ENCODE peak calls at places on chromosomes 3 and 15, in five cellular contexts. G is breast epithelium, Q is sigmoid colon, D is IMR-90, S is heart left ventricle. R is an unnamed sample.

GRCh38 chr3:112568642-112569041 is 6.8 kb downstream of the SLC35A5 start:
- DNase-seq in G (no peak), Q (no peak), D (peak; percentile 21), S (no peak), R (no peak)

GRCh38 chr3:194140520-194141414 is 4.8 kb downstream of the HES1 start:
- DNase-seq in G (no peak), Q (peak; percentile 85), D (no peak), S (peak; percentile 80), R (peak; percentile 65)

GRCh38 chr3:124873241-124873640 is 13.9 kb downstream of the ITGB5 start:
- DNase-seq in G (no peak), Q (peak; percentile 1), D (no peak), S (no peak), R (no peak)

GRCh38 chr3:124701687-124702086 is 28.6 kb upstream of the UMPS start:
- DNase-seq in G (no peak), Q (no peak), D (peak; percentile 79), S (no peak), R (no peak)

GRCh38 chr15:84947947-84948830 is 33.5 kb upstream of the PDE8A start:
- DNase-seq in G (no peak), Q (peak; percentile 76), D (peak; percentile 96), S (peak; percentile 31), R (no peak)

GRCh38 chr3:72044231-72044935 is 259.4 kb upstream of the PROK2 start:
- DNase-seq in G (no peak), Q (no peak), D (no peak), S (no peak), R (no peak)

GRCh38 chr3:51436998-51437639 is 46.0 kb downstream of the RBM15B start:
- DNase-seq in G (no peak), Q (no peak), D (no peak), S (no peak), R (no peak)

GRCh38 chr3:177498037-177498857 is 301.0 kb upstream of the TBL1XR1 start:
- DNase-seq in G (no peak), Q (no peak), D (peak; percentile 52), S (no peak), R (no peak)

GRCh38 chr15:90315276-90315982 is 36.7 kb upstream of the ZNF774 start:
- DNase-seq in G (peak; percentile 77), Q (peak; percentile 97), D (peak; percentile 56), S (peak; percentile 73), R (peak; percentile 67)

GRCh38 chr3:114056130-114057010 is at the start of the genes CCDC191 and QTRT2:
- DNase-seq in G (peak; percentile 99), Q (peak; percentile 99), D (peak; percentile 99), S (peak; percentile 99), R (peak; percentile 98)

GRCh38 chr15:80777137-80777536 is 2.0 kb upstream of the CEMIP start:
- DNase-seq in G (no peak), Q (no peak), D (peak; percentile 68), S (no peak), R (no peak)

GRCh38 chr3:5188419-5189405 is 1.2 kb downstream of the EDEM1 start:
- DNase-seq in G (no peak), Q (no peak), D (peak; percentile 17), S (peak; percentile 13), R (peak; percentile 94)

GRCh38 chr3:16174389-16174788 is at the start of gene GALNT15:
- DNase-seq in G (peak; percentile 82), Q (peak; percentile 96), D (peak; percentile 98), S (peak; percentile 74), R (peak; percentile 90)

GRCh38 chr15:25670025-25670554 is 193.0 kb downstream of the ATP10A start:
- DNase-seq in G (no peak), Q (peak; percentile 89), D (peak; percentile 76), S (peak; percentile 81), R (no peak)

GRCh38 chr3:143060906-143061305 is 58.7 kb upstream of the CHST2 start:
- DNase-seq in G (no peak), Q (no peak), D (no peak), S (no peak), R (no peak)

GRCh38 chr15:49895337-49896223 is 223.5 kb downstream of the ATP8B4 start:
- DNase-seq in G (no peak), Q (no peak), D (peak; percentile 19), S (no peak), R (no peak)

GRCh38 chr15:74783072-74783807 is 1.4 kb downstream of the CSK start:
- DNase-seq in G (no peak), Q (no peak), D (peak; percentile 36), S (no peak), R (no peak)

GRCh38 chr3:63047068-63047467 is 171.9 kb upstream of the CADPS start:
- DNase-seq in G (no peak), Q (no peak), D (no peak), S (no peak), R (no peak)

GRCh38 chr15:40446144-40446543 is 5.4 kb downstream of the BAHD1 start:
- DNase-seq in G (no peak), Q (no peak), D (no peak), S (no peak), R (no peak)
- TF ChIP-seq POLR2A in G (no peak), Q (no peak), D (no peak), S (no peak), R (no peak)

GRCh38 chr3:120095226-120096165 is 1.2 kb upstream of the GSK3B start:
- DNase-seq in G (peak; percentile 91), Q (peak; percentile 96), D (peak; percentile 89), S (peak; percentile 90), R (peak; percentile 89)
- TF ChIP-seq POLR2A in G (peak; percentile 88), Q (peak; percentile 93), D (peak; percentile 94), S (peak; percentile 64), R (peak; percentile 98)

DNA sequence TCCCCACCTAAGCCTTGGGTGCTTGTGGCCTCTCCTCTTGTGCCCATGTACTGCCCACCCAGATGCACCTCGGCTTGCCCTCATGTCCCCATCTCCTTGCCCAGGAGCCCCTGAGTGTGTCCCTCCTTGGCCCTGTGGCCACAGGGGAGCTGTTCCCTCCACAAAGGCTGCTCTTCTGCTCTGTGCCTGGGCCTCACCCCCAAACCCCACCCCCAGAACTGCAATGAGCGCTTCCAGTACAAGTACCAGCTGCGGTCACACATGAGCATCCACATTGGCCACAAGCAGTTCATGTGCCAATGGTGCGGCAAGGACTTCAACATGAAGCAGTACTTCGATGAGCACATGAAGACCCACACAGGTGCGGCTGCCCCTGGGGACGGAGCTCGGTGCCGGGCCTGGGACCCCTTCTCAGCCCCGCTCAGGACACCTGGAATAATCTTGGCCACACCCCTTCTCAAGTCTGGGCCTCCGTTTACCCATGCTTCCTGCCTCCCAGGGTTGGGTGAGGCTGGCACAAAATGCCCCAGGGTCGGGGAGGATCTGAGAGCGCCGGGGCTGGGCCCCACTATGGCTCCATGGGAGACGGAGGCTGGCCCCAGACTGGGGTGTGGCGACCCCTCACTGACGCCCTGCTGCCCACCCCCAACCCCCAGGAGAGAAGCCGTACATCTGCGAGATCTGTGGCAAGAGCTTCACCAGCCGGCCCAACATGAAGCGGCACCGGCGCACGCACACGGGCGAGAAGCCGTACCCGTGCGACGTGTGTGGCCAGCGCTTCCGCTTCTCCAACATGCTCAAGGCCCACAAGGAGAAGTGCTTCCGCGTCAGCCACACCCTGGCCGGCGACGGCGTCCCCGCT is 10.3 kb downstream of the ZBTB47 start:
- DNase-seq in G (no peak), Q (peak; percentile 63), D (no peak), S (peak; percentile 11), R (no peak)
- TF ChIP-seq POLR2A in G (no peak), Q (no peak), D (no peak), S (no peak), R (no peak)

GRCh38 chr3:179136195-179136594 is 12.0 kb upstream of the PIK3CA start:
- DNase-seq in G (no peak), Q (no peak), D (no peak), S (no peak), R (no peak)

GRCh38 chr3:179146911-179147570 is 1.1 kb upstream of the PIK3CA start:
- DNase-seq in G (no peak), Q (no peak), D (peak; percentile 68), S (peak; percentile 23), R (no peak)

GRCh38 chr3:179147571-179148445 is at the start of gene PIK3CA:
- DNase-seq in G (peak; percentile 97), Q (peak; percentile 99), D (peak; percentile 99), S (peak; percentile 96), R (peak; percentile 97)

DNA sequence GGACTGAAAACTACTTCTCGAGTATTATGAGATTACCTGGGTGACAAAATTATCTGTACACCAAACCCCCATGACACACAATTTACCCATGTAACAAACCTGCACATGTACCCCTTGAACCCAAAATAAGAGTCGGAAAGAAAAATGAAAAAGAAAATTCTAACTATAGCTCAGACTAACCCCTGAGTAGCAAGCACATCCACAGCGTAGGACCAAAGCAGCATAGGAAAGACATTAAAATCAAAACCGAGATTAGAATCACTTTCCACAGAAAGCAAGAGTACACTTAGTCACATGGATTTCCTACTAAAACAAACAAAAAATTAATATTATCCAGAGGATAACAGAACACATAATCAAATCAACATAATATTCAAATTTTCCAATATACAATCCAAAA is 6.3 kb upstream of the PIK3CA start:
- DNase-seq in G (no peak), Q (no peak), D (no peak), S (no peak), R (no peak)
- TF ChIP-seq POLR2A in G (no peak), Q (no peak), D (no peak), S (no peak), R (no peak)

GRCh38 chr15:44195151-44195740 is at the start of gene FRMD5:
- DNase-seq in G (peak; percentile 87), Q (peak; percentile 87), D (peak; percentile 95), S (peak; percentile 82), R (peak; percentile 71)
- TF ChIP-seq POLR2A in G (no peak), Q (no peak), D (no peak), S (no peak), R (no peak)

DNA sequence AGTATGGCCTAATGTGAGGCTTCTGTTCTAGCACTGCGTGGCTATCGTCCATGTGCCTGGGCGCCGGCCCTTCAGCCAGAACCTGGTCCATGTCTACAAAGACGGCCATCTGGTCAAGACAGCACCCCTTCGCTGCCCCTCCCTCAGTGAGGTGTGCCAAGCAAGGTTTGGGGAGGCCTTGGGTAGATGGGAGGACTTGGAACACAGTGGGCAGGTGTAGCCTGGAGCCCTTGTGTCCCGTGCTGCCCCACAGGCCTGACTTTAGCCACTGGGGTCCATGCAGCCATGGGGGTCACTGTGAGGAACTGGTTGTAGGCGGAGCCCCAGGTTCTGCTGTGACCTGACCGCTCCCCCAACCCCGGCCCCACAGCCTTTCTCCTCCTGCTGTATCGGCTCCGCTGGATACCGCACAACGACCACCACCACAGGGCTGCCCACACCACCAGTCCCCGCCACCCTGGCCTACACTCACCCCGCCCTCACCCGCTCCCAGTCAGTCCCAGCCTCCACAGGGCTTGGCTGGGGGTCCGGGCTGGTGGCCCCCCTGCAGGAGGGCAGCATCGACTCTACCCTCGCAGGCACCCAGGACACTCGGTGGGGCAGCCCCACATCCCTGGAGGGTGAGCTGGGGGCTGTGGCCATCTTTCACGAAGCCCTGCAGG is 16.6 kb downstream of the NBEAL2 start:
- DNase-seq in G (no peak), Q (no peak), D (no peak), S (no peak), R (no peak)
- TF ChIP-seq POLR2A in G (no peak), Q (no peak), D (no peak), S (no peak), R (no peak)

GRCh38 chr3:180678231-180678630 is 1.1 kb downstream of the CCDC39 start:
- DNase-seq in G (no peak), Q (no peak), D (no peak), S (no peak), R (no peak)

GRCh38 chr3:180683816-180684215 is 4.5 kb upstream of the CCDC39 start:
- DNase-seq in G (no peak), Q (no peak), D (no peak), S (no peak), R (no peak)

GRCh38 chr3:180680097-180680430 is 775 bp upstream of the CCDC39 start:
- DNase-seq in G (no peak), Q (no peak), D (peak; percentile 18), S (no peak), R (no peak)

GRCh38 chr3:180684807-180685206 is 5.5 kb upstream of the CCDC39 start:
- DNase-seq in G (no peak), Q (no peak), D (no peak), S (no peak), R (no peak)

GRCh38 chr3:180679178-180680096 is at the start of gene CCDC39:
- DNase-seq in G (no peak), Q (peak; percentile 64), D (peak; percentile 49), S (peak; percentile 11), R (peak; percentile 59)
- TF ChIP-seq POLR2A in G (no peak), Q (no peak), D (no peak), S (no peak), R (no peak)